ENCODE peak calls at places on chromosome 17, in six cellular contexts. One of them, this sample, is unnamed.

GRCh38 chr17:4514779-4515178 is 16.1 kb downstream of the SPNS2 start:
- DNase-seq in sciatic nerve: no peak
- DNase-seq in stomach: no peak
- DNase-seq in activated CD4-positive, CD25-positive, alpha-beta regulatory T cell: no peak
- DNase-seq in activated effector memory CD4-positive, alpha-beta T cell treated with Interleukin-2 at 50 U/mL for 16 hours: no peak
- DNase-seq in GM18507: no peak
- DNase-seq in this sample: no peak

GRCh38 chr17:36553459-36553858 is 8.7 kb downstream of the GGNBP2 start:
- DNase-seq in sciatic nerve: no peak
- DNase-seq in activated CD4-positive, CD25-positive, alpha-beta regulatory T cell: no peak
- DNase-seq in stomach: no peak
- DNase-seq in activated effector memory CD4-positive, alpha-beta T cell treated with Interleukin-2 at 50 U/mL for 16 hours: no peak
- DNase-seq in GM18507: no peak
- DNase-seq in this sample: no peak

GRCh38 chr17:68981288-68981687 is 26.1 kb upstream of the ABCA8 start:
- DNase-seq in activated effector memory CD4-positive, alpha-beta T cell treated with Interleukin-2 at 50 U/mL for 16 hours: no peak
- DNase-seq in GM18507: no peak
- DNase-seq in stomach: peak; percentile 29
- DNase-seq in activated CD4-positive, CD25-positive, alpha-beta regulatory T cell: no peak
- DNase-seq in sciatic nerve: peak; percentile 87
- DNase-seq in this sample: no peak

GRCh38 chr17:19733953-19734526 is 14.1 kb downstream of the ALDH3A1 start:
- DNase-seq in activated effector memory CD4-positive, alpha-beta T cell treated with Interleukin-2 at 50 U/mL for 16 hours: no peak
- DNase-seq in sciatic nerve: no peak
- DNase-seq in stomach: no peak
- DNase-seq in GM18507: no peak
- DNase-seq in activated CD4-positive, CD25-positive, alpha-beta regulatory T cell: no peak
- DNase-seq in this sample: no peak

GRCh38 chr17:75086496-75087181 is 1.1 kb upstream of the SLC16A5 start:
- DNase-seq in GM18507: no peak
- DNase-seq in stomach: peak; percentile 50
- DNase-seq in sciatic nerve: no peak
- DNase-seq in activated effector memory CD4-positive, alpha-beta T cell treated with Interleukin-2 at 50 U/mL for 16 hours: no peak
- DNase-seq in activated CD4-positive, CD25-positive, alpha-beta regulatory T cell: no peak
- DNase-seq in this sample: no peak

GRCh38 chr17:9577402-9577709 is 914 bp downstream of the CFAP52 start:
- DNase-seq in stomach: no peak
- DNase-seq in GM18507: no peak
- DNase-seq in sciatic nerve: no peak
- DNase-seq in activated effector memory CD4-positive, alpha-beta T cell treated with Interleukin-2 at 50 U/mL for 16 hours: no peak
- DNase-seq in activated CD4-positive, CD25-positive, alpha-beta regulatory T cell: no peak
- DNase-seq in this sample: no peak

GRCh38 chr17:45060824-45061605 is at the start of gene NMT1:
- DNase-seq in activated effector memory CD4-positive, alpha-beta T cell treated with Interleukin-2 at 50 U/mL for 16 hours: peak; percentile 94
- DNase-seq in sciatic nerve: peak; percentile 98
- DNase-seq in activated CD4-positive, CD25-positive, alpha-beta regulatory T cell: peak; percentile 99
- DNase-seq in GM18507: peak; percentile 80
- DNase-seq in stomach: peak; percentile 97
- DNase-seq in this sample: peak; percentile 80

GRCh38 chr17:76543482-76544122 is 3.8 kb downstream of the PRCD start:
- DNase-seq in activated effector memory CD4-positive, alpha-beta T cell treated with Interleukin-2 at 50 U/mL for 16 hours: no peak
- DNase-seq in stomach: no peak
- DNase-seq in GM18507: no peak
- DNase-seq in activated CD4-positive, CD25-positive, alpha-beta regulatory T cell: no peak
- DNase-seq in sciatic nerve: no peak
- DNase-seq in this sample: no peak

GRCh38 chr17:83189673-83190385 is 110.4 kb downstream of the METRNL start:
- DNase-seq in stomach: peak; percentile 78
- DNase-seq in sciatic nerve: peak; percentile 73
- DNase-seq in activated CD4-positive, CD25-positive, alpha-beta regulatory T cell: no peak
- DNase-seq in activated effector memory CD4-positive, alpha-beta T cell treated with Interleukin-2 at 50 U/mL for 16 hours: no peak
- DNase-seq in GM18507: no peak
- DNase-seq in this sample: no peak

GRCh38 chr17:18859256-18859655 is 1.3 kb downstream of the PRPSAP2 start:
- DNase-seq in sciatic nerve: no peak
- DNase-seq in stomach: no peak
- DNase-seq in activated CD4-positive, CD25-positive, alpha-beta regulatory T cell: no peak
- DNase-seq in GM18507: no peak
- DNase-seq in activated effector memory CD4-positive, alpha-beta T cell treated with Interleukin-2 at 50 U/mL for 16 hours: no peak
- DNase-seq in this sample: no peak

GRCh38 chr17:17380156-17380925 is 77.2 kb downstream of the NT5M start:
- DNase-seq in sciatic nerve: no peak
- DNase-seq in activated effector memory CD4-positive, alpha-beta T cell treated with Interleukin-2 at 50 U/mL for 16 hours: no peak
- DNase-seq in stomach: no peak
- DNase-seq in activated CD4-positive, CD25-positive, alpha-beta regulatory T cell: no peak
- DNase-seq in GM18507: no peak
- DNase-seq in this sample: no peak

GRCh38 chr17:63431618-63431938 is 14.5 kb downstream of the CYB561 start:
- DNase-seq in sciatic nerve: peak; percentile 49
- DNase-seq in stomach: no peak
- DNase-seq in GM18507: no peak
- DNase-seq in activated CD4-positive, CD25-positive, alpha-beta regulatory T cell: no peak
- DNase-seq in activated effector memory CD4-positive, alpha-beta T cell treated with Interleukin-2 at 50 U/mL for 16 hours: no peak
- DNase-seq in this sample: no peak

GRCh38 chr17:48231995-48232729 is 124.6 kb downstream of the SNX11 start:
- DNase-seq in stomach: no peak
- DNase-seq in GM18507: no peak
- DNase-seq in activated CD4-positive, CD25-positive, alpha-beta regulatory T cell: no peak
- DNase-seq in activated effector memory CD4-positive, alpha-beta T cell treated with Interleukin-2 at 50 U/mL for 16 hours: no peak
- DNase-seq in sciatic nerve: no peak
- DNase-seq in this sample: no peak

GRCh38 chr17:49497147-49498036 is 2.3 kb downstream of the NGFR start:
- DNase-seq in sciatic nerve: peak; percentile 78
- DNase-seq in GM18507: no peak
- DNase-seq in activated effector memory CD4-positive, alpha-beta T cell treated with Interleukin-2 at 50 U/mL for 16 hours: no peak
- DNase-seq in stomach: no peak
- DNase-seq in activated CD4-positive, CD25-positive, alpha-beta regulatory T cell: no peak
- DNase-seq in this sample: no peak